ENCODE peak calls at places on chromosomes 3 and 15, in four cellular contexts. D is breast epithelium, Q is PC-3, T is B cell. P is an unnamed sample.

GRCh38 chr15:88623061-88623460 is 1.9 kb downstream of the AEN start:
- DNase-seq in D (no peak), Q (peak), T (no peak), P (no peak)

GRCh38 chr15:87080547-87080946 is 1000.9 kb downstream of the AGBL1 start:
- DNase-seq in D (no peak), Q (no peak), T (no peak), P (no peak)

GRCh38 chr15:72197460-72198409 is at the start of gene GRAMD2A:
- DNase-seq in D (no peak), Q (no peak), T (peak), P (peak)

GRCh38 chr15:44317423-44317822 is 28.9 kb downstream of the GOLM2 start:
- DNase-seq in D (no peak), Q (no peak), T (no peak), P (no peak)

GRCh38 chr3:128491900-128492352 is 1.1 kb downstream of the GATA2 start:
- DNase-seq in D (no peak), Q (no peak), T (peak), P (peak)

GRCh38 chr3:153399636-153400035 is 237.6 kb downstream of the RAP2B start:
- DNase-seq in D (no peak), Q (no peak), T (no peak), P (no peak)

GRCh38 chr3:54931182-54931581 is 3.3 kb upstream of the LRTM1 start:
- DNase-seq in D (no peak), Q (no peak), T (no peak), P (no peak)

GRCh38 chr3:157981819-157982218 is 124.4 kb downstream of the SHOX2 start:
- DNase-seq in D (no peak), Q (peak), T (no peak), P (no peak)

GRCh38 chr3:63779227-63779626 is 39.9 kb upstream of the C3orf49 start:
- DNase-seq in D (no peak), Q (no peak), T (no peak), P (no peak)

GRCh38 chr15:98548172-98548971 is 100.0 kb upstream of the IGF1R start:
- DNase-seq in D (peak), Q (no peak), T (peak), P (peak)

GRCh38 chr3:38549957-38550840 is 54.1 kb downstream of the EXOG start:
- DNase-seq in D (no peak), Q (no peak), T (no peak), P (no peak)

GRCh38 chr3:122774564-122774963 is 19.1 kb downstream of the HSPBAP1 start:
- DNase-seq in D (no peak), Q (no peak), T (no peak), P (no peak)

DNA sequence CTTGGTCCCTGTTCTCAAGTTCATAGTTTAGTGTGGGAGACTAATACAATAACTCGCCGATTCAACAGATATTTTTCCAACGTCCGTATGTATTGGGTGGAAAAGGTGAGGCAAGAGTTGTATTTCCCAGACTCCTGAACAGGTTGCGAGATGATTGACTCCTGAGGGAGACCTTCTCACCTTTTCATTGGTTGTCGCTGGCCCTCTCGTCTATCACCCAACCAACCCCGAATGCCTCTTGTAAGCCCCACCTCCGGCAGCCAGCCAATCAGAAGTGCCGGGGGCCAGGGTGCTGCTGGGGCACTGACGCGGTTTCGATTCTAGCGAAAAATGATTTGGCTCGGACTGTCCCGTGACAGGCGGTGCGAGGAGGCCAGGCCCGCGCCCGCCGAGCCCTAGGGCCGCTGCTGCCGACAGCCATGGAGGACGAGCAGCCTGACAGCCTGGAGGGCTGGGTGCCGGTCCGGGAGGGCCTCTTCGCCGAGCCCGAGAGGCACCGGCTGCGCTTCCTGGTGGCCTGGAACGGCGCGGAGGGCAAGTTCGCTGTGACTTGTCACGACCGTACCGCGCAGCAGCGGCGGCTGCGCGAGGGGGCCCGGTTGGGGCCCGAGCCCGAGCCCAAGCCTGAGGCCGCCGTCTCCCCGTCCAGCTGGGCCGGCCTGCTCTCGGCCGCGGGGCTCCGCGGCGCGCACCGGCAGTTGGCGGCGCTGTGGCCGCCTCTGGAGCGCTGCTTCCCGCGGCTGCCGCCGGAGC is at the start of gene WHAMM:
- DNase-seq in D (peak), Q (peak), T (peak), P (peak)
- TF ChIP-seq CTCF in D (no peak), Q (no peak), T (no peak), P (no peak)

GRCh38 chr15:29862271-29862670 is 40.0 kb upstream of the TJP1 start:
- DNase-seq in D (no peak), Q (no peak), T (no peak), P (no peak)
- TF ChIP-seq CTCF in D (no peak), Q (no peak), T (no peak), P (no peak)

DNA sequence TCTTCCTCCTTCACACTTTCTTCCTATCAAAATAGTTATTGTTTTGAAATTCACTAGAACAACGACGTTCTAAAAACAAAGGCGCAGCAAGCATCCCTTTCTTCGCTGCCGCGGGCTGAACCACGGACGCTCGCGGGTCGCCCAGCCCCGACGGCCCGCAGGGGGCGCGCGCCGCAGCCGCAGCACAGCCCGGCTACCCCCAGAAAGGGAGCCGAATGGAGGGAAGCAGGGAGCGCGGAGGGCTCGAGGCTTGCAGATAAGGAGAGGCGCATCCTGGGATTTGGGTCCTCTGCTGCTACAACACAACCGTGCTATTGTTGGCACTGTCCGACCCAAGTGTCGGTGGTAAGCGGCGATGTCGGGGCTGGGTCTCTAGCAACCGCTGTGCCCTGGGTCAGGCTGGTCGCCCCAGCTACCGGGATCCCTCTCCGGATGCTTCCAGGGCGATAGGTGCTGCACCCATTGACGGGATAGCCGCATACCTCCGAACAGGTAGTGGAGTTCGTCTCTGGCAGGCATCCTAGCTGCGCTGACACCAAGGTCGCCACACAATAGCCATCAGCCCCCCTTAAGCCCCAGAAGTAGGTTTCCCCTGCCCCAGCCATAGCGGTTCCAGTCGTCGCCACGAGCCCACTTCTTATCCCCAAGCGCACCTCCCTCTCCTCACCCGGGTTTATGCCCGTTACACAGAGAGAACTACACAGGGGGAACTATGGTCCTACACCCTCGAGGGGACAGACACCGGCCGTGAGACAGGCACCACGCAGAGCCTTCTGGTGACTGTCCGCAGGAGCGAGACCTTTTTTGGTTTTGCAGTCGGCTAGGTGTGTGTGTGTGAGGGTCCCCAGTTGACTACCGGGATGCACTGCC is 6.0 kb downstream of the ONECUT1 start:
- DNase-seq in D (no peak), Q (no peak), T (peak), P (peak)
- TF ChIP-seq CTCF in D (no peak), Q (peak), T (peak), P (peak)

GRCh38 chr15:33278816-33279612 is 31.8 kb upstream of the RYR3 start:
- DNase-seq in D (no peak), Q (peak), T (no peak), P (no peak)
- TF ChIP-seq CTCF in D (no peak), Q (peak), T (no peak), P (no peak)

GRCh38 chr3:173599673-173600072 is 202.1 kb downstream of the NLGN1 start:
- DNase-seq in D (no peak), Q (peak), T (no peak), P (no peak)
- TF ChIP-seq CTCF in D (no peak), Q (no peak), T (no peak), P (no peak)

GRCh38 chr3:68018275-68018674 is 363.9 kb upstream of the SUCLG2 start:
- DNase-seq in D (no peak), Q (peak), T (no peak), P (no peak)
- TF ChIP-seq CTCF in D (no peak), Q (peak), T (no peak), P (no peak)

P was measured in upper lobe of right lung.